ENCODE peak calls at places on chromosomes 6 and 20, in seven cellular contexts. One of them, this sample, is unnamed. For H3K4me1, the result is how much of the 10 kb centered on the place peaks cover.

GRCh38 chr6:127582777-127583462 is 5.9 kb downstream of the C6orf58 start:
- DNase-seq in A549: peak
- DNase-seq in IMR-90: peak
- DNase-seq in Peyer's patch: no peak
- DNase-seq in Panc1: peak
- DNase-seq in testis: no peak
- DNase-seq in adrenal gland: no peak
- DNase-seq in this sample: no peak

GRCh38 chr6:77467038-77467437 is 3.7 kb upstream of the HTR1B start:
- DNase-seq in A549: no peak
- DNase-seq in IMR-90: peak
- DNase-seq in Peyer's patch: no peak
- DNase-seq in Panc1: no peak
- DNase-seq in testis: peak
- DNase-seq in adrenal gland: no peak
- DNase-seq in this sample: no peak

GRCh38 chr20:51217347-51218045 is 194.6 kb upstream of the KCNG1 start:
- DNase-seq in A549: no peak
- DNase-seq in IMR-90: no peak
- DNase-seq in Peyer's patch: no peak
- DNase-seq in Panc1: no peak
- DNase-seq in testis: no peak
- DNase-seq in adrenal gland: no peak
- DNase-seq in this sample: no peak

GRCh38 chr20:9409352-9409751 is 105.0 kb upstream of the LAMP5 start:
- DNase-seq in A549: no peak
- DNase-seq in IMR-90: peak
- DNase-seq in Peyer's patch: no peak
- DNase-seq in Panc1: no peak
- DNase-seq in testis: no peak
- DNase-seq in adrenal gland: no peak
- DNase-seq in this sample: no peak

GRCh38 chr6:169251822-169252804 is 1.5 kb downstream of the THBS2 start:
- DNase-seq in A549: no peak
- DNase-seq in IMR-90: no peak
- DNase-seq in Peyer's patch: no peak
- DNase-seq in Panc1: no peak
- DNase-seq in testis: no peak
- DNase-seq in adrenal gland: no peak
- DNase-seq in this sample: no peak

GRCh38 chr6:65933390-65933789 is 226.4 kb upstream of the EYS start:
- DNase-seq in A549: peak
- DNase-seq in IMR-90: no peak
- DNase-seq in Peyer's patch: no peak
- DNase-seq in Panc1: no peak
- DNase-seq in testis: no peak
- DNase-seq in adrenal gland: no peak
- DNase-seq in this sample: no peak

GRCh38 chr20:41552295-41553068 is 65.7 kb downstream of the CHD6 start:
- DNase-seq in A549: no peak
- DNase-seq in IMR-90: no peak
- DNase-seq in Peyer's patch: no peak
- DNase-seq in Panc1: no peak
- DNase-seq in testis: no peak
- DNase-seq in adrenal gland: no peak
- DNase-seq in this sample: no peak

GRCh38 chr6:123676793-123677192 is 40.0 kb upstream of the TRDN start:
- DNase-seq in A549: no peak
- DNase-seq in IMR-90: no peak
- DNase-seq in Peyer's patch: no peak
- DNase-seq in Panc1: no peak
- DNase-seq in testis: no peak
- DNase-seq in adrenal gland: no peak
- DNase-seq in this sample: no peak

GRCh38 chr6:79538481-79538971 is 1.3 kb upstream of the LCA5 start:
- DNase-seq in A549: no peak
- DNase-seq in IMR-90: no peak
- DNase-seq in Peyer's patch: no peak
- DNase-seq in Panc1: peak
- DNase-seq in testis: no peak
- DNase-seq in adrenal gland: no peak
- DNase-seq in this sample: no peak

GRCh38 chr6:35916056-35916455 is 4.8 kb downstream of the SRPK1 start:
- DNase-seq in A549: no peak
- DNase-seq in IMR-90: no peak
- DNase-seq in Peyer's patch: no peak
- DNase-seq in Panc1: no peak
- DNase-seq in testis: no peak
- DNase-seq in adrenal gland: no peak
- DNase-seq in this sample: no peak

GRCh38 chr6:87714093-87714809 is 12.2 kb upstream of the AKIRIN2 start:
- DNase-seq in A549: no peak
- DNase-seq in IMR-90: peak
- DNase-seq in Peyer's patch: no peak
- DNase-seq in Panc1: no peak
- DNase-seq in testis: no peak
- DNase-seq in adrenal gland: no peak
- DNase-seq in this sample: no peak

GRCh38 chr6:168803874-168804273 is 362.9 kb downstream of the SMOC2 start:
- DNase-seq in A549: no peak
- DNase-seq in IMR-90: no peak
- DNase-seq in Peyer's patch: no peak
- DNase-seq in Panc1: no peak
- DNase-seq in testis: no peak
- DNase-seq in adrenal gland: no peak
- DNase-seq in this sample: no peak

DNA sequence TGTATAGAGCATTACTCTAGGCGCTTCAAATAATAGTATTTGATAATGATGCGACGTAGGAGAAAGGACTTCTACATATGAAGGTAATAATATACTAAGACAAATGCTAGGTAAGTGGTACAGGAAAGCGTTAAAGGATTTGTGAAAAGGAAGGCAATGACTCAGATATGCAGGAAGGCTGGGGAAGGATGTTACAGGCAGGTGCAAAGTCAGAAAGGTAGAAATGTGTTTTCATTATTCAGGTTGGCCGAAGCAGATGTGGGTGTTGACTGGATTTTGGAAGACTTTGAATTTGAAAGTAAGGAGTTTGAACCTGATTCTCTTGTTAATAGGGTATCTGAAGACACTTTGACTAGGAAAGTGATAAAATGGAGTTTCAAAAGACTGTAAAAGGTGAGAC is 51.0 kb downstream of the STK4 start:
- DNase-seq in A549: no peak
- DNase-seq in IMR-90: no peak
- DNase-seq in Peyer's patch: no peak
- DNase-seq in Panc1: no peak
- DNase-seq in testis: no peak
- DNase-seq in adrenal gland: no peak
- DNase-seq in this sample: no peak
- H3K4me1 ChIP-seq in A549: under half
- H3K4me1 ChIP-seq in IMR-90: under half
- H3K4me1 ChIP-seq in Peyer's patch: under half
- H3K4me1 ChIP-seq in Panc1: under half
- H3K4me1 ChIP-seq in testis: under half
- H3K4me1 ChIP-seq in adrenal gland: under half
- H3K4me1 ChIP-seq in this sample: half or more

GRCh38 chr6:117327149-117328004 is 62.0 kb downstream of the VGLL2 start:
- DNase-seq in A549: no peak
- DNase-seq in IMR-90: no peak
- DNase-seq in Peyer's patch: no peak
- DNase-seq in Panc1: no peak
- DNase-seq in testis: no peak
- DNase-seq in adrenal gland: no peak
- DNase-seq in this sample: no peak

GRCh38 chr6:117326396-117326795 is 61.0 kb downstream of the VGLL2 start:
- DNase-seq in A549: no peak
- DNase-seq in IMR-90: no peak
- DNase-seq in Peyer's patch: no peak
- DNase-seq in Panc1: no peak
- DNase-seq in testis: no peak
- DNase-seq in adrenal gland: no peak
- DNase-seq in this sample: no peak

GRCh38 chr6:117329926-117330325 is 64.6 kb downstream of the VGLL2 start:
- DNase-seq in A549: no peak
- DNase-seq in IMR-90: no peak
- DNase-seq in Peyer's patch: no peak
- DNase-seq in Panc1: no peak
- DNase-seq in testis: no peak
- DNase-seq in adrenal gland: no peak
- DNase-seq in this sample: no peak

GRCh38 chr6:117328500-117328899 is 63.1 kb downstream of the VGLL2 start:
- DNase-seq in A549: no peak
- DNase-seq in IMR-90: no peak
- DNase-seq in Peyer's patch: no peak
- DNase-seq in Panc1: no peak
- DNase-seq in testis: no peak
- DNase-seq in adrenal gland: no peak
- DNase-seq in this sample: no peak

DNA sequence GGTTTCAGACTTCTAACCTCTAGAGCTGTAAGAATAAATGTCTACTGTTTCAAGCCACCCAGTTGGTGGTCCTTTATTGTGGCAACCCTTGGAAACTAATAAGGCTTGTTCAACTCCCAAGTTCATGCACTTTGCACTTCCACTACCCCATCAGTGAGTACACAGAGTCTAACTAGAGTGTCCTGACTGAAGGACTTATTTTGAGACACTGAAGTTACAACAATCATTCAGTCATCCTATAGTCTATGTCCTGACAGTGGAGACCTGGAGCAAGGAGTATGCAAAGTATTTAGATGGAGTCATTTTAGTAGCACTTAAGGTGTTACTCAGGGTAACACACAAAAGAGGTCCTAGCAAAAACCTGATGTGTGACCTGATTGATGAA is 62.6 kb downstream of the VGLL2 start:
- DNase-seq in A549: no peak
- DNase-seq in IMR-90: no peak
- DNase-seq in Peyer's patch: no peak
- DNase-seq in Panc1: no peak
- DNase-seq in testis: no peak
- DNase-seq in adrenal gland: no peak
- DNase-seq in this sample: no peak
- TF ChIP-seq CTCF in A549: no peak
- TF ChIP-seq CTCF in IMR-90: no peak
- TF ChIP-seq CTCF in Peyer's patch: no peak
- TF ChIP-seq CTCF in Panc1: no peak
- TF ChIP-seq CTCF in testis: no peak
- TF ChIP-seq CTCF in adrenal gland: no peak
- TF ChIP-seq CTCF in this sample: no peak

GRCh38 chr20:49276895-49277785 is 717 bp downstream of the ZNFX1 start:
- DNase-seq in A549: no peak
- DNase-seq in IMR-90: no peak
- DNase-seq in Peyer's patch: peak
- DNase-seq in Panc1: no peak
- DNase-seq in testis: peak
- DNase-seq in adrenal gland: peak
- DNase-seq in this sample: peak

GRCh38 chr20:49276201-49276894 is 1.5 kb downstream of the ZNFX1 start:
- DNase-seq in A549: no peak
- DNase-seq in IMR-90: peak
- DNase-seq in Peyer's patch: peak
- DNase-seq in Panc1: no peak
- DNase-seq in testis: peak
- DNase-seq in adrenal gland: no peak
- DNase-seq in this sample: no peak

GRCh38 chr20:49273696-49274277 is 4.1 kb downstream of the ZNFX1 start:
- DNase-seq in A549: no peak
- DNase-seq in IMR-90: no peak
- DNase-seq in Peyer's patch: no peak
- DNase-seq in Panc1: no peak
- DNase-seq in testis: no peak
- DNase-seq in adrenal gland: no peak
- DNase-seq in this sample: no peak

GRCh38 chr20:49277786-49278035 is 146 bp downstream of the ZNFX1 start:
- DNase-seq in A549: no peak
- DNase-seq in IMR-90: no peak
- DNase-seq in Peyer's patch: no peak
- DNase-seq in Panc1: no peak
- DNase-seq in testis: no peak
- DNase-seq in adrenal gland: no peak
- DNase-seq in this sample: no peak

DNA sequence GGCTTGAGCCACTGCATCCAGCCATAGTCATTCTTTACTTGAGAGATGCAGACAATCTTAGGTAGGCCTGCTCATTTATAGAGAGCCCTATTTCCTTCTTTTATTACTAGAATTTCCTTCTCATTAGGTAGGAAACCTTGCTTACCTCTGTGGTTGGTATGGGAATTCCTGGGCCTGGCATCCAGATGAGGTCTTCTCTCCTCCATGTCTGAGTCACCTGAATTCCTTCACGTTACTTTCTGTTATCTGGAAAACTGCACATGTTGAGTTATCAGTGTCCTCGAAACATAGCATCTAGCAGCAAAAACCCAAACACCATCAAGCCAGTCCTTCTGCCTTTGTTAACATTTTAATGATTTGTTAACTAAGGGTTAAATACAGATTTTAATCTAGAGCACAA is 2.2 kb downstream of the ZNFX1 start:
- DNase-seq in A549: no peak
- DNase-seq in IMR-90: no peak
- DNase-seq in Peyer's patch: no peak
- DNase-seq in Panc1: no peak
- DNase-seq in testis: no peak
- DNase-seq in adrenal gland: no peak
- DNase-seq in this sample: no peak
- H3K4me3 ChIP-seq in A549: peak
- H3K4me3 ChIP-seq in IMR-90: no peak
- H3K4me3 ChIP-seq in Peyer's patch: no peak
- H3K4me3 ChIP-seq in Panc1: no peak
- H3K4me3 ChIP-seq in testis: no peak
- H3K4me3 ChIP-seq in adrenal gland: no peak
- H3K4me3 ChIP-seq in this sample: no peak

DNA sequence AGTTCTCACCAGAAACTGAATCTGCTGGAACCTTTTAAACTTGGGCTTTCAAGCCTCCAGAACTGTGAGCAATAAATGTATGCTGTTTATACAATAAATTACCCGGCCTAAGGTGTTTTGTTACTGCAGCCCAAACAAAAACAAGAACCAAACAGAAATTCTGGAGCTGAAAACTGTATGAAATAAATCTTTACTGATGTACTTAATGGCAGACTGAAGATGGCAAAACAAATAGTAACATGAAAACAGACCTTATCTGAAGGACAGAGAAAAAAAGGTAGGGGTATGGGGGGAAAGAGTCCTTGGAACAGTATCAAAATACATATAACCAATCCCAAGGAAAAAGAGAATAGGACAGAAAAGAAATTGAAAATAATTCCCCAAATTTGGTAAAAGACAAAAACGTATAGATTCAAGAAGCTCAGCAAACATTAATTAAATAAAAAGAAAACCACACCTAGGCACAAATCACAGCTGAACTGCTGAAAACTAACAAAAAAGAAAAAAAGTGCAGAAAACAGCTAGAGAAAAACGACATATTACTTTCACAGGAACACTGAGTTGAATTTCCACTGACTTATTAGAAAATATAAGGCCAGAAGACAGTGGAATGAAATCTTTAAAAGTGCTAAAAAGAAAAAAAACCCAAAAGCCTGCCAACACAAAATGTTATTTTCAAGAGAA is 47.7 kb downstream of the NOL7 start:
- DNase-seq in A549: no peak
- DNase-seq in IMR-90: no peak
- DNase-seq in Peyer's patch: no peak
- DNase-seq in Panc1: no peak
- DNase-seq in testis: no peak
- DNase-seq in adrenal gland: no peak
- DNase-seq in this sample: no peak
- H3K4me1 ChIP-seq in A549: under half
- H3K4me1 ChIP-seq in IMR-90: under half
- H3K4me1 ChIP-seq in Peyer's patch: under half
- H3K4me1 ChIP-seq in Panc1: under half
- H3K4me1 ChIP-seq in testis: under half
- H3K4me1 ChIP-seq in adrenal gland: half or more
- H3K4me1 ChIP-seq in this sample: under half